ENCODE peak calls at places on chromosomes 5 and 9, in ten cellular contexts. One of them, this sample, is unnamed.

GRCh38 chr9:136492978-136493522 is 10.2 kb upstream of the SEC16A start:
- DNase-seq in MM.1S: no peak
- DNase-seq in GM13976: no peak
- DNase-seq in uterus: no peak
- DNase-seq in A549: no peak
- DNase-seq in fibroblast of mammary gland: no peak
- DNase-seq in endothelial cell: no peak
- DNase-seq in mesothelial cell of epicardium: no peak
- DNase-seq in BE2C: no peak
- DNase-seq in Calu3: no peak
- DNase-seq in this sample: no peak

GRCh38 chr5:134547579-134547978 is 22.1 kb downstream of the JADE2 start:
- DNase-seq in A549: no peak
- DNase-seq in uterus: peak; percentile 59
- DNase-seq in endothelial cell: no peak
- DNase-seq in BE2C: no peak
- DNase-seq in GM13976: no peak
- DNase-seq in fibroblast of mammary gland: peak; percentile 90
- DNase-seq in mesothelial cell of epicardium: no peak
- DNase-seq in MM.1S: no peak
- DNase-seq in Calu3: no peak
- DNase-seq in this sample: no peak

GRCh38 chr5:133252133-133252480 is 200.3 kb downstream of the HSPA4 start:
- DNase-seq in fibroblast of mammary gland: no peak
- DNase-seq in Calu3: no peak
- DNase-seq in mesothelial cell of epicardium: no peak
- DNase-seq in endothelial cell: no peak
- DNase-seq in BE2C: no peak
- DNase-seq in GM13976: no peak
- DNase-seq in MM.1S: no peak
- DNase-seq in A549: no peak
- DNase-seq in uterus: no peak
- DNase-seq in this sample: no peak

GRCh38 chr9:136712690-136713554 is 550 bp downstream of the DIPK1B start:
- DNase-seq in A549: no peak
- DNase-seq in uterus: no peak
- DNase-seq in mesothelial cell of epicardium: no peak
- DNase-seq in Calu3: no peak
- DNase-seq in MM.1S: no peak
- DNase-seq in endothelial cell: no peak
- DNase-seq in fibroblast of mammary gland: no peak
- DNase-seq in GM13976: no peak
- DNase-seq in BE2C: no peak
- DNase-seq in this sample: no peak

GRCh38 chr5:151447174-151448037 is at the start of gene SLC36A1:
- DNase-seq in GM13976: peak; percentile 93
- DNase-seq in uterus: peak; percentile 95
- DNase-seq in fibroblast of mammary gland: peak; percentile 83
- DNase-seq in Calu3: peak; percentile 96
- DNase-seq in mesothelial cell of epicardium: peak; percentile 90
- DNase-seq in MM.1S: peak; percentile 94
- DNase-seq in BE2C: peak; percentile 96
- DNase-seq in endothelial cell: peak; percentile 93
- DNase-seq in A549: peak; percentile 89
- DNase-seq in this sample: peak; percentile 91

GRCh38 chr5:3904584-3904983 is 309.0 kb downstream of the IRX1 start:
- DNase-seq in fibroblast of mammary gland: no peak
- DNase-seq in GM13976: no peak
- DNase-seq in A549: no peak
- DNase-seq in MM.1S: no peak
- DNase-seq in uterus: no peak
- DNase-seq in endothelial cell: no peak
- DNase-seq in Calu3: no peak
- DNase-seq in mesothelial cell of epicardium: no peak
- DNase-seq in BE2C: no peak
- DNase-seq in this sample: no peak

GRCh38 chr9:91047993-91048607 is 246.5 kb downstream of the SYK start:
- DNase-seq in BE2C: no peak
- DNase-seq in A549: no peak
- DNase-seq in Calu3: no peak
- DNase-seq in mesothelial cell of epicardium: no peak
- DNase-seq in uterus: peak; percentile 8
- DNase-seq in endothelial cell: no peak
- DNase-seq in MM.1S: no peak
- DNase-seq in GM13976: no peak
- DNase-seq in fibroblast of mammary gland: peak; percentile 92
- DNase-seq in this sample: no peak

GRCh38 chr5:142783601-142784291 is 13.6 kb downstream of the ARHGAP26 start:
- DNase-seq in fibroblast of mammary gland: peak; percentile 45
- DNase-seq in GM13976: no peak
- DNase-seq in MM.1S: peak; percentile 52
- DNase-seq in A549: no peak
- DNase-seq in endothelial cell: no peak
- DNase-seq in mesothelial cell of epicardium: no peak
- DNase-seq in Calu3: no peak
- DNase-seq in uterus: no peak
- DNase-seq in BE2C: peak; percentile 40
- DNase-seq in this sample: peak; percentile 55

GRCh38 chr5:148228392-148228984 is 9.8 kb upstream of the MARCOL start:
- DNase-seq in fibroblast of mammary gland: no peak
- DNase-seq in Calu3: no peak
- DNase-seq in endothelial cell: no peak
- DNase-seq in GM13976: no peak
- DNase-seq in BE2C: no peak
- DNase-seq in A549: no peak
- DNase-seq in mesothelial cell of epicardium: no peak
- DNase-seq in MM.1S: no peak
- DNase-seq in uterus: no peak
- DNase-seq in this sample: no peak

GRCh38 chr9:109098221-109098959 is 21.4 kb downstream of the TMEM245 start:
- DNase-seq in MM.1S: no peak
- DNase-seq in fibroblast of mammary gland: peak; percentile 85
- DNase-seq in GM13976: no peak
- DNase-seq in mesothelial cell of epicardium: no peak
- DNase-seq in BE2C: peak; percentile 11
- DNase-seq in endothelial cell: peak; percentile 19
- DNase-seq in uterus: no peak
- DNase-seq in Calu3: no peak
- DNase-seq in A549: peak; percentile 68
- DNase-seq in this sample: no peak

DNA sequence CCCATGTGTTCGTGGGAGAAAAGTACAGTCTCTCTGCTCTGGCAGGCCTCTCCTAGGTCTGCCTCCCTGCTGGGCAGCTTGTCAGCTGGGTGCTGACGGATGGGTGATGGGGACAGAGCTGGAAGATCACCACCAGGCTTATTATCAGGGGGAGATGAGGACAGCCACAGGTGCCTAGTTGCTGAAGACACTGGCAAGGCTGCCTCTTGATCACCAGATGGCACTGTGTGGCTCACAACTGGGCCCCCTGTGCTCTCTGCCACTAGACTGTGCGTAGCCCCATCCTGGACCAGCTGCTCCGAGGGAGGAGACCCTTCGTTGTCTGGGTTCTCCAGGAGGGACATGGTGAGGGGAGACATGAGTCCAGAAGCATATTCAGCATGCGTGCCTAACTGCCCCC is 73.0 kb downstream of the KIF24 start:
- DNase-seq in endothelial cell: no peak
- DNase-seq in mesothelial cell of epicardium: no peak
- DNase-seq in GM13976: no peak
- DNase-seq in A549: no peak
- DNase-seq in fibroblast of mammary gland: no peak
- DNase-seq in uterus: no peak
- DNase-seq in BE2C: peak; percentile 40
- DNase-seq in Calu3: no peak
- DNase-seq in MM.1S: no peak
- DNase-seq in this sample: no peak
- TF ChIP-seq CTCF in endothelial cell: no peak
- TF ChIP-seq CTCF in mesothelial cell of epicardium: no peak
- TF ChIP-seq CTCF in GM13976: no peak
- TF ChIP-seq CTCF in A549: no peak
- TF ChIP-seq CTCF in fibroblast of mammary gland: peak; percentile 10
- TF ChIP-seq CTCF in uterus: no peak
- TF ChIP-seq CTCF in BE2C: peak; percentile 47
- TF ChIP-seq CTCF in Calu3: no peak
- TF ChIP-seq CTCF in MM.1S: no peak
- TF ChIP-seq CTCF in this sample: no peak

GRCh38 chr9:101465330-101465915 is 29.8 kb upstream of the ALDOB start:
- DNase-seq in GM13976: no peak
- DNase-seq in uterus: no peak
- DNase-seq in mesothelial cell of epicardium: no peak
- DNase-seq in Calu3: peak; percentile 53
- DNase-seq in A549: peak; percentile 77
- DNase-seq in MM.1S: no peak
- DNase-seq in endothelial cell: no peak
- DNase-seq in BE2C: peak; percentile 73
- DNase-seq in fibroblast of mammary gland: peak; percentile 80
- DNase-seq in this sample: no peak
- TF ChIP-seq CTCF in GM13976: no peak
- TF ChIP-seq CTCF in uterus: no peak
- TF ChIP-seq CTCF in mesothelial cell of epicardium: peak; percentile 14
- TF ChIP-seq CTCF in Calu3: no peak
- TF ChIP-seq CTCF in A549: peak; percentile 45
- TF ChIP-seq CTCF in MM.1S: no peak
- TF ChIP-seq CTCF in endothelial cell: no peak
- TF ChIP-seq CTCF in BE2C: peak; percentile 81
- TF ChIP-seq CTCF in fibroblast of mammary gland: peak; percentile 58
- TF ChIP-seq CTCF in this sample: no peak

GRCh38 chr5:61623401-61624069 is 291.5 kb downstream of the ZSWIM6 start:
- DNase-seq in fibroblast of mammary gland: no peak
- DNase-seq in Calu3: no peak
- DNase-seq in uterus: no peak
- DNase-seq in GM13976: peak; percentile 28
- DNase-seq in endothelial cell: peak; percentile 54
- DNase-seq in mesothelial cell of epicardium: no peak
- DNase-seq in BE2C: no peak
- DNase-seq in A549: peak; percentile 60
- DNase-seq in MM.1S: no peak
- DNase-seq in this sample: no peak
- TF ChIP-seq CTCF in fibroblast of mammary gland: peak; percentile 32
- TF ChIP-seq CTCF in Calu3: no peak
- TF ChIP-seq CTCF in uterus: no peak
- TF ChIP-seq CTCF in GM13976: peak; percentile 4
- TF ChIP-seq CTCF in endothelial cell: no peak
- TF ChIP-seq CTCF in mesothelial cell of epicardium: no peak
- TF ChIP-seq CTCF in BE2C: peak; percentile 43
- TF ChIP-seq CTCF in A549: peak; percentile 42
- TF ChIP-seq CTCF in MM.1S: peak; percentile 18
- TF ChIP-seq CTCF in this sample: no peak

GRCh38 chr5:131384181-131384580 is 120.3 kb downstream of the CDC42SE2 start:
- DNase-seq in MM.1S: no peak
- DNase-seq in endothelial cell: no peak
- DNase-seq in mesothelial cell of epicardium: no peak
- DNase-seq in fibroblast of mammary gland: no peak
- DNase-seq in uterus: no peak
- DNase-seq in A549: no peak
- DNase-seq in GM13976: no peak
- DNase-seq in Calu3: no peak
- DNase-seq in BE2C: no peak
- DNase-seq in this sample: no peak

GRCh38 chr5:131381792-131382191 is 117.9 kb downstream of the CDC42SE2 start:
- DNase-seq in MM.1S: peak; percentile 86
- DNase-seq in mesothelial cell of epicardium: no peak
- DNase-seq in BE2C: no peak
- DNase-seq in Calu3: no peak
- DNase-seq in A549: no peak
- DNase-seq in uterus: no peak
- DNase-seq in fibroblast of mammary gland: no peak
- DNase-seq in GM13976: no peak
- DNase-seq in endothelial cell: no peak
- DNase-seq in this sample: no peak

GRCh38 chr5:131384616-131385214 is 120.9 kb downstream of the CDC42SE2 start:
- DNase-seq in mesothelial cell of epicardium: no peak
- DNase-seq in endothelial cell: no peak
- DNase-seq in BE2C: no peak
- DNase-seq in GM13976: no peak
- DNase-seq in Calu3: no peak
- DNase-seq in uterus: no peak
- DNase-seq in fibroblast of mammary gland: peak; percentile 28
- DNase-seq in MM.1S: no peak
- DNase-seq in A549: no peak
- DNase-seq in this sample: no peak

GRCh38 chr5:131381011-131381410 is 117.2 kb downstream of the CDC42SE2 start:
- DNase-seq in GM13976: no peak
- DNase-seq in uterus: no peak
- DNase-seq in BE2C: no peak
- DNase-seq in mesothelial cell of epicardium: no peak
- DNase-seq in Calu3: no peak
- DNase-seq in MM.1S: peak; percentile 46
- DNase-seq in A549: no peak
- DNase-seq in endothelial cell: no peak
- DNase-seq in fibroblast of mammary gland: no peak
- DNase-seq in this sample: no peak

GRCh38 chr5:131382407-131383395 is 118.8 kb downstream of the CDC42SE2 start:
- DNase-seq in GM13976: peak; percentile 38
- DNase-seq in Calu3: peak; percentile 63
- DNase-seq in BE2C: peak; percentile 69
- DNase-seq in endothelial cell: no peak
- DNase-seq in MM.1S: peak; percentile 87
- DNase-seq in A549: peak; percentile 85
- DNase-seq in mesothelial cell of epicardium: no peak
- DNase-seq in uterus: no peak
- DNase-seq in fibroblast of mammary gland: peak; percentile 62
- DNase-seq in this sample: peak; percentile 30
- TF ChIP-seq CTCF in GM13976: peak; percentile 49
- TF ChIP-seq CTCF in Calu3: peak; percentile 80
- TF ChIP-seq CTCF in BE2C: peak; percentile 90
- TF ChIP-seq CTCF in endothelial cell: peak; percentile 32
- TF ChIP-seq CTCF in MM.1S: peak; percentile 79
- TF ChIP-seq CTCF in A549: peak; percentile 60
- TF ChIP-seq CTCF in mesothelial cell of epicardium: no peak
- TF ChIP-seq CTCF in uterus: no peak
- TF ChIP-seq CTCF in fibroblast of mammary gland: peak; percentile 59
- TF ChIP-seq CTCF in this sample: peak; percentile 74

GRCh38 chr9:96230002-96230401 is 72.0 kb downstream of the HSD17B3 start:
- DNase-seq in fibroblast of mammary gland: no peak
- DNase-seq in A549: no peak
- DNase-seq in Calu3: no peak
- DNase-seq in mesothelial cell of epicardium: no peak
- DNase-seq in endothelial cell: no peak
- DNase-seq in BE2C: no peak
- DNase-seq in GM13976: no peak
- DNase-seq in uterus: no peak
- DNase-seq in MM.1S: no peak
- DNase-seq in this sample: no peak
- TF ChIP-seq CTCF in fibroblast of mammary gland: peak; percentile 4
- TF ChIP-seq CTCF in A549: no peak
- TF ChIP-seq CTCF in Calu3: no peak
- TF ChIP-seq CTCF in mesothelial cell of epicardium: no peak
- TF ChIP-seq CTCF in endothelial cell: no peak
- TF ChIP-seq CTCF in BE2C: no peak
- TF ChIP-seq CTCF in GM13976: no peak
- TF ChIP-seq CTCF in uterus: no peak
- TF ChIP-seq CTCF in MM.1S: no peak
- TF ChIP-seq CTCF in this sample: no peak

GRCh38 chr9:114538241-114538640 is 33.0 kb upstream of the WHRN start:
- DNase-seq in Calu3: peak; percentile 23
- DNase-seq in A549: peak; percentile 70
- DNase-seq in BE2C: no peak
- DNase-seq in mesothelial cell of epicardium: no peak
- DNase-seq in MM.1S: peak; percentile 85
- DNase-seq in endothelial cell: no peak
- DNase-seq in GM13976: peak; percentile 26
- DNase-seq in uterus: no peak
- DNase-seq in fibroblast of mammary gland: no peak
- DNase-seq in this sample: no peak
- TF ChIP-seq CTCF in Calu3: no peak
- TF ChIP-seq CTCF in A549: peak; percentile 27
- TF ChIP-seq CTCF in BE2C: no peak
- TF ChIP-seq CTCF in mesothelial cell of epicardium: no peak
- TF ChIP-seq CTCF in MM.1S: peak; percentile 61
- TF ChIP-seq CTCF in endothelial cell: no peak
- TF ChIP-seq CTCF in GM13976: peak; percentile 19
- TF ChIP-seq CTCF in uterus: no peak
- TF ChIP-seq CTCF in fibroblast of mammary gland: no peak
- TF ChIP-seq CTCF in this sample: no peak